ENCODE peak calls at places on chromosomes 3 and 15, in six cellular contexts. J is bronchial epithelial cell, K is IMR-90, A is cardiac fibroblast, E is PC-9, I is transverse colon. F is an unnamed sample.

GRCh38 chr3:13406200-13406599 is 13.9 kb downstream of the NUP210 start:
- DNase-seq in J (no peak), K (no peak), A (no peak), E (no peak), I (no peak), F (no peak)

GRCh38 chr3:42182555-42182954 is 83.4 kb downstream of the CCK start:
- DNase-seq in J (no peak), K (peak), A (no peak), E (no peak), I (no peak), F (no peak)

GRCh38 chr3:64133272-64133671 is 92.0 kb downstream of the PRICKLE2 start:
- DNase-seq in J (no peak), K (no peak), A (no peak), E (no peak), I (no peak), F (no peak)

GRCh38 chr3:73624363-73625123 is at the start of gene PDZRN3:
- DNase-seq in J (no peak), K (peak), A (peak), E (no peak), I (peak), F (no peak)

GRCh38 chr3:43729707-43730399 is 39.1 kb downstream of the ABHD5 start:
- DNase-seq in J (no peak), K (no peak), A (no peak), E (peak), I (peak), F (no peak)

GRCh38 chr3:111639316-111639715 is 44.2 kb upstream of the ZBED2 start:
- DNase-seq in J (peak), K (no peak), A (no peak), E (no peak), I (no peak), F (no peak)

GRCh38 chr3:123692671-123693070 is 107.8 kb upstream of the HACD2 start:
- DNase-seq in J (no peak), K (no peak), A (no peak), E (no peak), I (no peak), F (no peak)

GRCh38 chr3:113035387-113035982 is 44.7 kb downstream of the GTPBP8 start:
- DNase-seq in J (peak), K (peak), A (peak), E (peak), I (peak), F (no peak)

GRCh38 chr3:88807471-88808090 is 299.8 kb upstream of the EPHA3 start:
- DNase-seq in J (peak), K (peak), A (peak), E (no peak), I (no peak), F (peak)

GRCh38 chr3:160757624-160758106 is 1.6 kb downstream of the PPM1L start:
- DNase-seq in J (no peak), K (no peak), A (no peak), E (no peak), I (no peak), F (no peak)

GRCh38 chr3:151843275-151843674 is 29.4 kb downstream of the AADAC start:
- DNase-seq in J (no peak), K (peak), A (no peak), E (no peak), I (no peak), F (no peak)

GRCh38 chr3:152922554-152922953 is 87.6 kb downstream of the P2RY1 start:
- DNase-seq in J (peak), K (no peak), A (no peak), E (no peak), I (no peak), F (no peak)

GRCh38 chr3:13287833-13288232 is 132.3 kb downstream of the NUP210 start:
- DNase-seq in J (no peak), K (no peak), A (no peak), E (no peak), I (no peak), F (no peak)

GRCh38 chr3:151213881-151214280 is 10.9 kb upstream of the GPR171 start:
- DNase-seq in J (no peak), K (peak), A (peak), E (no peak), I (no peak), F (no peak)

GRCh38 chr3:31391150-31391549 is 141.6 kb upstream of the STT3B start:
- DNase-seq in J (no peak), K (no peak), A (no peak), E (no peak), I (no peak), F (no peak)

GRCh38 chr3:194070634-194071409 is 65.1 kb upstream of the HES1 start:
- DNase-seq in J (peak), K (peak), A (peak), E (peak), I (peak), F (peak)

GRCh38 chr3:141000027-141000663 is 51.0 kb upstream of the SPSB4 start:
- DNase-seq in J (peak), K (peak), A (peak), E (no peak), I (peak), F (no peak)

GRCh38 chr3:45453887-45454286 is 65.5 kb downstream of the LARS2 start:
- DNase-seq in J (no peak), K (no peak), A (no peak), E (no peak), I (no peak), F (no peak)

GRCh38 chr15:88906551-88906950 is 6.6 kb downstream of the MFGE8 start:
- DNase-seq in J (no peak), K (no peak), A (no peak), E (no peak), I (no peak), F (no peak)

GRCh38 chr15:67242665-67243064 is 11.8 kb downstream of the AAGAB start:
- DNase-seq in J (peak), K (no peak), A (peak), E (no peak), I (no peak), F (no peak)

GRCh38 chr3:40753956-40754355 is 229.2 kb downstream of the ZNF621 start:
- DNase-seq in J (peak), K (no peak), A (no peak), E (no peak), I (no peak), F (no peak)

GRCh38 chr15:99104788-99105515 is at the start of gene SYNM:
- DNase-seq in J (peak), K (peak), A (peak), E (peak), I (peak), F (no peak)

GRCh38 chr3:41907330-41908073 is 54.4 kb downstream of the ULK4 start:
- DNase-seq in J (peak), K (peak), A (peak), E (no peak), I (no peak), F (no peak)

GRCh38 chr15:51600114-51600513 is 22.5 kb downstream of the DMXL2 start:
- DNase-seq in J (peak), K (peak), A (peak), E (peak), I (no peak), F (no peak)

GRCh38 chr3:31929826-31930502 is 51.1 kb downstream of the OSBPL10 start:
- DNase-seq in J (no peak), K (no peak), A (no peak), E (no peak), I (no peak), F (no peak)

GRCh38 chr3:105177558-105177957 is 189.2 kb upstream of the ALCAM start:
- DNase-seq in J (no peak), K (peak), A (no peak), E (no peak), I (no peak), F (no peak)

DNA sequence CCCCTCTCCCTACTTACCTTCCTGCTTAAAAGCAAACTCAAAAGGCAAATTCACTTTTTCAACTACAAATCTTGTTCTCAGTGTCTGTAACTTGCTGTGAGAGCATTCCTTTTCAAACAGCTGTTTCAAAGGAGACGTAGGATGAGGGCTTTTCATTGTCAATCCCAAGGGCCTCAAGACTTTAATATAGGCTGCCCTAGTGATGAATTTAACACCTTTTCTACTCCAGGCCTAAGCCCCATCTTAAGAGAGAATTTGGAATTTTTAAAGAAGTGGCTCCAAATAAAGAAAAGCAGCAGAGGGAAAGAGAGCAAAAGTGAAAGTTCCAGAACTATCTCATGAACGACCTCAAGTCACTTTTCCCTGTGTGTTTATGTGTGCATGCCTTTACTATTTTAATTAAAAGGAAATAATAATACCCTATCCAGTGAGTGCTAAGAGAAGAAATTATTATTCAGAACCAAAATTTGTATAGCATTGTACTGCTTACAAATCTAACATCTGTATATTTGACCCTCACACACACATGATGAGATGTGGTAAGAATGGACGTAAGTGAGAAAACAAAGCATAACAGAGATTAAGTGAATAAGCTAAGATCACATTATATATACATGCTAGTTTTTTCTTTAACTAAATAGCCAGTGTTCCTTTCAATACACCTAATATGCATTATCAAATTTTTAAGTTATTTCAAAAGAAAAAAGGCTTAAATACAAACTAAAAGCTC is 196.4 kb downstream of the VGLL3 start:
- DNase-seq in J (no peak), K (peak), A (peak), E (no peak), I (no peak), F (no peak)
- H3K4me3 ChIP-seq in J (no peak), K (peak), A (peak), E (no peak), I (no peak), F (no peak)

GRCh38 chr3:50324351-50325144 is 2.0 kb upstream of the HYAL2 start:
- DNase-seq in J (peak), K (peak), A (peak), E (peak), I (peak), F (peak)
- H3K4me3 ChIP-seq in J (no peak), K (no peak), A (no peak), E (no peak), I (no peak), F (no peak)

GRCh38 chr15:85752591-85752990 is 42.1 kb downstream of the KLHL25 start:
- DNase-seq in J (peak), K (no peak), A (no peak), E (no peak), I (no peak), F (no peak)

GRCh38 chr15:85749261-85750151 is 45.2 kb downstream of the KLHL25 start:
- DNase-seq in J (no peak), K (peak), A (no peak), E (no peak), I (no peak), F (no peak)

GRCh38 chr15:85751731-85752421 is 42.8 kb downstream of the KLHL25 start:
- DNase-seq in J (no peak), K (no peak), A (no peak), E (no peak), I (no peak), F (no peak)

GRCh38 chr15:85750319-85750806 is 44.4 kb downstream of the KLHL25 start:
- DNase-seq in J (no peak), K (peak), A (no peak), E (no peak), I (peak), F (peak)

DNA sequence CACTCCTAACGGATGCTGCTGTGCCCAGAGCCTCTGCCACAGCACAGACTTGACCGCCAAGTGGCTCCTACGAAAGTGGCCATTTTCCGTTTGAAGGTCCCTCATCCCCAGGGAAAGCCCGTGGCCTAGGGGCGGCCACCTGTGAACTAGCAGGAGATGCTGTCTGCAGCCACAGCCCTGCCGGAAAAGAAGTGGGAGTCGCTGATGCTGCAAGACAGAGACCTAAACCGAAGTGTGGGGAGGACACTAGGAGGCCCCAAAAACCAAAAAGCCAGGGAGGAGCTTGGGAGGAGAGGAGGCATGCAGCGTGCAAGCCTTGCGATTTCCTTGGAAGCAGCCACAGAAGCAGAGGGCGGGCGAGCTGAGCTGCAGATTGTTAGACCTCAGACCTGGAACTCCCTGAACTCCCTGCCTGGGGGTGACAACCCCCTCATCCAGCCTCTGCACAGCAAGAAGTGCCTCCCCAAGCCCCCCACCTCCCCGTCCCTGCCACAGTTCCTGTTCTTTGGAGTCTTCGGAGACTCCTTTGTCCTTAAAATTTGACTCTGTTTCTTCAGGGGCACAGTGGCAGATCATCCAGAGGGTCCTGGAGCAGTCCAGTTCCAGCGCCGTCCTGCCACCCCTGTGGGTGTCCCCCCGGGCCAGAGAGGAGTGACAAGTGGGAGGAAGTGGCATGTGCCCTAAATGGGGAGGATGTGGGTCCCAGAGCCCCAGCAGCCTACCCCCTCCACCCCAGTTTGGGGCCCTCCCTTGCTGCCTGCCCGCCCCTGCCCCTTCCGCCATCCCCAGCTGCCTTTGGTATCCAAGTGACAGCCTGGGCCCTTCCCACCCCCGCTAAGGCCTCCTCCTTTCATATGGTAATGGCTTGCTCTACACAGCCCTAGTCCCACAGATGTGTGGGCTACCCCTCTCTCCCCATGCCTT is 43.7 kb downstream of the KLHL25 start:
- DNase-seq in J (no peak), K (no peak), A (no peak), E (no peak), I (no peak), F (no peak)
- H3K4me3 ChIP-seq in J (no peak), K (no peak), A (no peak), E (no peak), I (no peak), F (no peak)

GRCh38 chr3:195104340-195104739 is 166.6 kb downstream of the XXYLT1 start:
- DNase-seq in J (no peak), K (no peak), A (no peak), E (no peak), I (no peak), F (no peak)

GRCh38 chr3:195107593-195107992 is 163.4 kb downstream of the XXYLT1 start:
- DNase-seq in J (no peak), K (no peak), A (no peak), E (no peak), I (no peak), F (no peak)

GRCh38 chr3:195105389-195105788 is 165.6 kb downstream of the XXYLT1 start:
- DNase-seq in J (peak), K (peak), A (no peak), E (peak), I (no peak), F (no peak)

GRCh38 chr3:195106418-195106906 is 164.5 kb downstream of the XXYLT1 start:
- DNase-seq in J (no peak), K (peak), A (peak), E (no peak), I (peak), F (no peak)

GRCh38 chr3:195105841-195106417 is 165.0 kb downstream of the XXYLT1 start:
- DNase-seq in J (no peak), K (no peak), A (no peak), E (no peak), I (no peak), F (no peak)
- H3K4me3 ChIP-seq in J (no peak), K (no peak), A (peak), E (no peak), I (no peak), F (peak)

GRCh38 chr15:41501961-41502786 is 8.5 kb downstream of the ITPKA start:
- DNase-seq in J (no peak), K (no peak), A (no peak), E (no peak), I (no peak), F (no peak)
- H3K4me3 ChIP-seq in J (no peak), K (no peak), A (no peak), E (no peak), I (no peak), F (peak)

GRCh38 chr3:87313641-87314040 is 37.3 kb upstream of the POU1F1 start:
- DNase-seq in J (peak), K (no peak), A (no peak), E (no peak), I (no peak), F (no peak)
- H3K4me3 ChIP-seq in J (no peak), K (no peak), A (no peak), E (no peak), I (no peak), F (no peak)

GRCh38 chr15:76994971-76995945 is at the start of gene PSTPIP1:
- DNase-seq in J (peak), K (no peak), A (no peak), E (no peak), I (peak), F (no peak)

GRCh38 chr15:76998661-76999285 is 3.8 kb downstream of the PSTPIP1 start:
- DNase-seq in J (no peak), K (no peak), A (no peak), E (no peak), I (no peak), F (no peak)

GRCh38 chr15:76994496-76994895 is 430 bp upstream of the PSTPIP1 start:
- DNase-seq in J (no peak), K (no peak), A (no peak), E (no peak), I (peak), F (no peak)

GRCh38 chr15:76996076-76996525 is 1.2 kb downstream of the PSTPIP1 start:
- DNase-seq in J (no peak), K (no peak), A (no peak), E (no peak), I (no peak), F (no peak)

DNA sequence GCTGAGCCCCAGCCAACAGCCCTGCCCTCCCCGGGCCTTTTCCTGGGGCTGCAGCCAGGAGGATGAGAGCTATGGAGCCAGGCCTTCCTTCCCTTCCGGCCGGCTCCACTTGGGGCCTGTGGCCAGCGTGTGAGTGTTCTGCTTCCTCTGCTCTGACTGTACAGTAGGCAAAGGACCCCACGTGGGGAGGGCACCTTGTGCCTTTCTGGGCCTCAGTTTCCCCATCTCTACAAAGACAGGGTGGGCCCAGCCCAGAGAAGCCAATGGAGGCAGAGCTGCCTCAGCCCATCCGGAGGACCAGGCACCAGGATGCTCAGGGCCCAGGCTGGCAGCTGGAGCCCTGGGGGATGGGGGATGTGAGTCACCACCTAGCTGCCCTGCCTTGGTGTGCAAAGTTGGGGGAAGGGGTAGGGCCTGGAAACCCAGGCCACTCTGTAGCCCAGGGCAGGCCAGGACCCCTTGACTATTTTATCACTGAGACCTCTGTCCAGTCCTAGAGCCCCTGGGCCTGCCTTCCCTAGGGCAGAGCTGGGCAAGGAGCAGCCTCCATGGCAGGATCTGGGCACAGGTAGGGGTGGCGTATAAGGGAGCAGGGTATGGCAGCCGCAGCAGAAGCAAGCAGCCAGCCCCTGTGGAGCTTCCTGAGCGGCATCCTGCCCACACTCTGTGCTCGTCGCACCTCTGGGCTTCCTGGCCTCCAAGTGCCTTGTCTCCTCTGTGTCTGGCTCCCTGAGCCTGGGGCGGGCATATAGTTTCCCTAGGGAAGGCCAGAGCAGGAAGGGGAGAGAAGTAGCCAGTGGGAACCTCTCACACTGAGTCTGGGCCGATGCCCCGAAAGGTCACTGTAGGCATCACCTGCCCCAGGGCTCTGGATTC is 1.8 kb downstream of the PSTPIP1 start:
- DNase-seq in J (peak), K (peak), A (peak), E (no peak), I (no peak), F (no peak)
- H3K4me3 ChIP-seq in J (no peak), K (no peak), A (no peak), E (no peak), I (no peak), F (no peak)

GRCh38 chr3:185559706-185560090 is 7.3 kb upstream of the LIPH start:
- DNase-seq in J (no peak), K (no peak), A (no peak), E (no peak), I (no peak), F (no peak)
- H3K4me3 ChIP-seq in J (no peak), K (no peak), A (no peak), E (peak), I (no peak), F (no peak)

GRCh38 chr15:55074431-55074830 is 122.3 kb downstream of the RSL24D1 start:
- DNase-seq in J (no peak), K (no peak), A (no peak), E (no peak), I (no peak), F (no peak)
- H3K4me3 ChIP-seq in J (no peak), K (no peak), A (no peak), E (no peak), I (no peak), F (no peak)

GRCh38 chr3:146469206-146470017 is at the start of gene PLSCR2:
- DNase-seq in J (peak), K (no peak), A (peak), E (no peak), I (peak), F (no peak)
- H3K4me3 ChIP-seq in J (peak), K (peak), A (peak), E (peak), I (peak), F (peak)

F was measured in skeletal muscle cell.